ENCODE peak calls at places on chromosomes 13 and 19, in ten cellular contexts. W, G, D, A, I, B, L, U, E and P are unnamed samples.

GRCh38 chr13:113992276-113993005 is 18.6 kb upstream of the C13orf46 start:
- DNase-seq in E (no peak), W (no peak), U (no peak), D (no peak), B (no peak), G (no peak), A (no peak), I (no peak), L (no peak), P (no peak)

GRCh38 chr13:102773441-102774209 is at the start of gene TEX30:
- DNase-seq in U (peak; percentile 81), B (peak; percentile 95), E (peak; percentile 82), G (peak; percentile 51), A (peak; percentile 93), L (peak; percentile 83), I (peak; percentile 80), W (peak; percentile 80), D (peak; percentile 81), P (peak; percentile 53)

GRCh38 chr13:112107289-112107688 is 40.3 kb downstream of the SOX1 start:
- DNase-seq in E (no peak), L (no peak), D (no peak), A (no peak), W (no peak), U (no peak), I (no peak), G (no peak), B (no peak), P (no peak)

GRCh38 chr13:27037571-27037970 is 134.0 kb downstream of the USP12 start:
- DNase-seq in L (no peak), W (no peak), A (no peak), B (no peak), I (no peak), E (no peak), D (no peak), G (no peak), U (no peak), P (no peak)

GRCh38 chr13:25170554-25171107 is 1.5 kb downstream of the AMER2 start:
- DNase-seq in A (no peak), L (no peak), E (peak; percentile 56), G (no peak), I (no peak), D (peak; percentile 35), W (no peak), B (peak; percentile 17), U (no peak), P (no peak)

GRCh38 chr13:110811008-110811720 is 97.7 kb downstream of the ING1 start:
- DNase-seq in I (no peak), D (no peak), L (no peak), A (no peak), W (no peak), U (no peak), G (no peak), B (peak; percentile 68), E (no peak), P (no peak)

GRCh38 chr19:17149393-17150135 is 65.6 kb upstream of the USE1 start:
- DNase-seq in E (peak; percentile 39), A (no peak), D (no peak), L (peak; percentile 14), U (no peak), B (no peak), W (no peak), G (no peak), I (no peak), P (no peak)

GRCh38 chr13:99421271-99421670 is 80.0 kb upstream of the TM9SF2 start:
- DNase-seq in B (no peak), G (no peak), W (no peak), L (no peak), E (no peak), U (no peak), A (no peak), I (no peak), D (no peak), P (no peak)